ENCODE peak calls at places on chromosomes 13 and 19, in eight cellular contexts. One of them, this sample, is unnamed.

GRCh38 chr19:6772028-6772865 is at the start of gene VAV1:
- DNase-seq in tibial artery: peak; percentile 61
- DNase-seq in neural progenitor cell: no peak
- DNase-seq in CD8-positive, alpha-beta T cell: peak; percentile 89
- DNase-seq in aorta: peak; percentile 86
- DNase-seq in CD8-positive, alpha-beta memory T cell: peak; percentile 75
- DNase-seq in PC-9: no peak
- DNase-seq in cardiac muscle cell: no peak
- DNase-seq in this sample: no peak

GRCh38 chr13:74361274-74361673 is 227.1 kb upstream of the KLF12 start:
- DNase-seq in tibial artery: no peak
- DNase-seq in neural progenitor cell: no peak
- DNase-seq in CD8-positive, alpha-beta T cell: no peak
- DNase-seq in aorta: no peak
- DNase-seq in CD8-positive, alpha-beta memory T cell: no peak
- DNase-seq in PC-9: no peak
- DNase-seq in cardiac muscle cell: no peak
- DNase-seq in this sample: no peak

GRCh38 chr19:6047256-6047655 is 63.0 kb downstream of the RFX2 start:
- DNase-seq in tibial artery: no peak
- DNase-seq in neural progenitor cell: no peak
- DNase-seq in CD8-positive, alpha-beta T cell: no peak
- DNase-seq in aorta: peak; percentile 39
- DNase-seq in CD8-positive, alpha-beta memory T cell: no peak
- DNase-seq in PC-9: no peak
- DNase-seq in cardiac muscle cell: no peak
- DNase-seq in this sample: no peak

GRCh38 chr19:17560205-17560595 is 4.8 kb downstream of the COLGALT1 start:
- DNase-seq in tibial artery: no peak
- DNase-seq in neural progenitor cell: no peak
- DNase-seq in CD8-positive, alpha-beta T cell: no peak
- DNase-seq in aorta: peak; percentile 75
- DNase-seq in CD8-positive, alpha-beta memory T cell: no peak
- DNase-seq in PC-9: peak; percentile 60
- DNase-seq in cardiac muscle cell: peak; percentile 99
- DNase-seq in this sample: peak; percentile 46

GRCh38 chr19:18161691-18162039 is 8.7 kb downstream of the PIK3R2 start:
- DNase-seq in tibial artery: no peak
- DNase-seq in neural progenitor cell: no peak
- DNase-seq in CD8-positive, alpha-beta T cell: no peak
- DNase-seq in aorta: no peak
- DNase-seq in CD8-positive, alpha-beta memory T cell: no peak
- DNase-seq in PC-9: no peak
- DNase-seq in cardiac muscle cell: no peak
- DNase-seq in this sample: no peak

GRCh38 chr13:97043302-97043701 is 49.0 kb upstream of the OXGR1 start:
- DNase-seq in tibial artery: no peak
- DNase-seq in neural progenitor cell: no peak
- DNase-seq in CD8-positive, alpha-beta T cell: no peak
- DNase-seq in aorta: no peak
- DNase-seq in CD8-positive, alpha-beta memory T cell: no peak
- DNase-seq in PC-9: no peak
- DNase-seq in cardiac muscle cell: peak; percentile 85
- DNase-seq in this sample: no peak

GRCh38 chr13:40043759-40044158 is 388.3 kb downstream of the COG6 start:
- DNase-seq in tibial artery: no peak
- DNase-seq in neural progenitor cell: peak; percentile 4
- DNase-seq in CD8-positive, alpha-beta T cell: no peak
- DNase-seq in aorta: no peak
- DNase-seq in CD8-positive, alpha-beta memory T cell: no peak
- DNase-seq in PC-9: no peak
- DNase-seq in cardiac muscle cell: no peak
- DNase-seq in this sample: no peak

GRCh38 chr19:3108775-3109174 is 14.6 kb downstream of the GNA11 start:
- DNase-seq in tibial artery: peak; percentile 50
- DNase-seq in neural progenitor cell: peak; percentile 86
- DNase-seq in CD8-positive, alpha-beta T cell: peak; percentile 63
- DNase-seq in aorta: peak; percentile 76
- DNase-seq in CD8-positive, alpha-beta memory T cell: peak; percentile 58
- DNase-seq in PC-9: no peak
- DNase-seq in cardiac muscle cell: peak; percentile 68
- DNase-seq in this sample: peak; percentile 57

GRCh38 chr19:46288896-46289588 is 7.8 kb upstream of the HIF3A start:
- DNase-seq in tibial artery: peak; percentile 34
- DNase-seq in neural progenitor cell: no peak
- DNase-seq in CD8-positive, alpha-beta T cell: no peak
- DNase-seq in aorta: no peak
- DNase-seq in CD8-positive, alpha-beta memory T cell: no peak
- DNase-seq in PC-9: peak; percentile 93
- DNase-seq in cardiac muscle cell: peak; percentile 94
- DNase-seq in this sample: no peak
- H3K36me3 ChIP-seq in tibial artery: no peaks in the 10 kb centered on the region
- H3K36me3 ChIP-seq in neural progenitor cell: no peaks in the 10 kb centered on the region
- H3K36me3 ChIP-seq in CD8-positive, alpha-beta T cell: no peaks in the 10 kb centered on the region
- H3K36me3 ChIP-seq in aorta: no peaks in the 10 kb centered on the region
- H3K36me3 ChIP-seq in CD8-positive, alpha-beta memory T cell: no peaks in the 10 kb centered on the region
- H3K36me3 ChIP-seq in PC-9: no peaks in the 10 kb centered on the region
- H3K36me3 ChIP-seq in cardiac muscle cell: no peaks in the 10 kb centered on the region
- H3K36me3 ChIP-seq in this sample: no peaks in the 10 kb centered on the region

GRCh38 chr19:40084948-40085347 is 5.8 kb downstream of the ZNF780A start:
- DNase-seq in tibial artery: no peak
- DNase-seq in neural progenitor cell: no peak
- DNase-seq in CD8-positive, alpha-beta T cell: no peak
- DNase-seq in aorta: no peak
- DNase-seq in CD8-positive, alpha-beta memory T cell: no peak
- DNase-seq in PC-9: no peak
- DNase-seq in cardiac muscle cell: peak; percentile 18
- DNase-seq in this sample: no peak
- H3K36me3 ChIP-seq in tibial artery: peaks cover 51% of the 10 kb centered on the region
- H3K36me3 ChIP-seq in neural progenitor cell: peaks cover 22% of the 10 kb centered on the region
- H3K36me3 ChIP-seq in CD8-positive, alpha-beta T cell: peaks cover 28% of the 10 kb centered on the region
- H3K36me3 ChIP-seq in aorta: peaks cover 4% of the 10 kb centered on the region
- H3K36me3 ChIP-seq in CD8-positive, alpha-beta memory T cell: peaks cover 39% of the 10 kb centered on the region
- H3K36me3 ChIP-seq in PC-9: peaks cover 10% of the 10 kb centered on the region
- H3K36me3 ChIP-seq in cardiac muscle cell: peaks cover 22% of the 10 kb centered on the region
- H3K36me3 ChIP-seq in this sample: no peaks in the 10 kb centered on the region

DNA sequence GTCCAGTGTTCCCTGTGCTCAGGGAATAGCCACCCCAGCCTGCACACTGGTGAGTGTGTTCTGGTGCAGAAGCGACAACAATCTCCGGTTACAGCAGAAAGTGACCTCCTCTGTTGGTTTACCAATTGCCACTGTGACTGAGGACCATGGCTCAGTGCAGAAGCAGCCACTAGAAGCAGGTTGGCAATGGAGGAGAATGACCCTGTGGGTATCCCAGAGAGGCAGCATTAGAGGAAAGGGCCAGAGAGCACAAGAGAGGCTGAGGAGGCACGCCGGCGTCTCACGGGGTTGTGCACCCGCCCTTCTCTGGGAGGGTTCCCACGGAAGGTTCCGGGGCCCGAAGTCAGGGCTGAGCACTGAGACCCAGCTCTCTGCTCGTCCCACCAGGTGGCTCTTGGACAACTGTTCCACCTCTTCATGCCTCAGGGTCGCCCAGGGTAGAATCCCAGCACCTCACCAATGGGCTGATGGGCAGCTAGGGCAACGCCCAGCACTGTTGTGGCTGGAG is 14.0 kb downstream of the PROZ start:
- DNase-seq in tibial artery: no peak
- DNase-seq in neural progenitor cell: no peak
- DNase-seq in CD8-positive, alpha-beta T cell: no peak
- DNase-seq in aorta: no peak
- DNase-seq in CD8-positive, alpha-beta memory T cell: no peak
- DNase-seq in PC-9: no peak
- DNase-seq in cardiac muscle cell: no peak
- DNase-seq in this sample: no peak
- H3K36me3 ChIP-seq in tibial artery: peaks cover 89% of the 10 kb centered on the region
- H3K36me3 ChIP-seq in neural progenitor cell: peaks cover 2% of the 10 kb centered on the region
- H3K36me3 ChIP-seq in CD8-positive, alpha-beta T cell: peaks cover 3% of the 10 kb centered on the region
- H3K36me3 ChIP-seq in aorta: peaks cover 4% of the 10 kb centered on the region
- H3K36me3 ChIP-seq in CD8-positive, alpha-beta memory T cell: no peaks in the 10 kb centered on the region
- H3K36me3 ChIP-seq in PC-9: peaks cover 5% of the 10 kb centered on the region
- H3K36me3 ChIP-seq in cardiac muscle cell: peaks cover 9% of the 10 kb centered on the region
- H3K36me3 ChIP-seq in this sample: no peaks in the 10 kb centered on the region

DNA sequence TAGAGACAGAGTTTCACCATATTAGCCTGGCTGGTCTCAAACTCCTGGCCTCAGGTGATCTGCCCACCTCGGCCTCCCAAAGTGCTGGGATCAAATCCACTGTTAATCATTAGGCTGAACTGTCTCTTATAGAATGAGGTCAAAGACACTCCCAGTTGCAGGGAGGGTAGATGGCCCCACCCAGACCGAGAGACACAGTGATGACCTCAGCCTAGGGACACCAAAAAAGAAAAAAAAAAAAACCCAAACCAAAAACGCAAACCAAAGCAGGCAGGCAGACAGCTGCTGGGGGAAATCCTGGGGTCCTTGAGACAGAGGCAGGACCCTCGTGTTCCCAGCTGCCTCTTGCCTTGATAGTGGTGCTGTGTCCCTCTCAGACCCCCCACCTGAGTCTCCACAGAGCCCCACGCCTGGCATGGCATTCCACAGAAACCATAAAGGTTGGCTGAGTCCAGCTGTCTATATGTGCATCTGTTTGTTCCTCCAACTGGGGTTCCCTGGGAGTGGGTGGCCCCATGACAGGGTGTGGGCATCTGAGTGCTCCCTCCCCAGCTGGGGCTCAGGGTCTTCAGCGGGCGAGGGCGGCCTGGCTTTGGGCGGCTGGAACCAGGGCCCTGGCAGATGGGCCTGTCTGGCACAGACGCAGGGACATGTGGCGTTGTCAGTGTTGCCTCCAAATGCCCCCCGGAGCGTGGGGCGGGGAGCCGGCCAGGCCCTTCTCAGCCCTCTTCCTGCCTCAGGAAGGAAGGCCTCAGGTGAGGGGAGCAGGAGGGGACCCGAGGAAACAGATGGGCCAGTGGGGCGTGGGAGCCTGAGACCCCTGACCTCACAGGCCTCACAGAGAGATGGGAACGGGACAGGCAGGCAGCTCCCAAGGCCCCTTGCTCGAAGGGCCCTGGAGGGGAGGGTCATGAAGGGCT is 5.2 kb downstream of the DAND5 start:
- DNase-seq in tibial artery: no peak
- DNase-seq in neural progenitor cell: no peak
- DNase-seq in CD8-positive, alpha-beta T cell: no peak
- DNase-seq in aorta: no peak
- DNase-seq in CD8-positive, alpha-beta memory T cell: no peak
- DNase-seq in PC-9: no peak
- DNase-seq in cardiac muscle cell: no peak
- DNase-seq in this sample: no peak
- H3K36me3 ChIP-seq in tibial artery: no peaks in the 10 kb centered on the region
- H3K36me3 ChIP-seq in neural progenitor cell: no peaks in the 10 kb centered on the region
- H3K36me3 ChIP-seq in CD8-positive, alpha-beta T cell: no peaks in the 10 kb centered on the region
- H3K36me3 ChIP-seq in aorta: no peaks in the 10 kb centered on the region
- H3K36me3 ChIP-seq in CD8-positive, alpha-beta memory T cell: no peaks in the 10 kb centered on the region
- H3K36me3 ChIP-seq in PC-9: no peaks in the 10 kb centered on the region
- H3K36me3 ChIP-seq in cardiac muscle cell: no peaks in the 10 kb centered on the region
- H3K36me3 ChIP-seq in this sample: no peaks in the 10 kb centered on the region

DNA sequence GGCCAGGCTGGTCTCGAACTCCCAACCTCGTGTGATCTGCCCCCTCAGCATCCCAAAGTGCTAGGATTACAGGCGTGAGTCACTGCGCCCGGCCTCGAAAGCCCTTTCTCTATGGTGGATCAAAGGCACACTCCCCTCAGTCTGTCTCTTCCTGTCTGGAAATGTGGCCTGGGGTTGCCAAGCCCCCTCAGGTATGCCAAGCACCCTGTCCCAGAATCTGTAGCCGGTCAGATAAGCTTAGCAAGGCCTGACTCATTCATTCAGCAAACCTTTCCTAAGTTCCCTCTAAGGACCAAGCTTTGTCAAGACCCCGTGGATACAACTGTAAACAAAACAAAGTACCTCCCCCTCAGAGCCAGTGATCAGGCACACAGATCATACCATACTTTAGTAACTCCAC is 14.1 kb downstream of the NUCB1 start:
- DNase-seq in tibial artery: no peak
- DNase-seq in neural progenitor cell: no peak
- DNase-seq in CD8-positive, alpha-beta T cell: no peak
- DNase-seq in aorta: no peak
- DNase-seq in CD8-positive, alpha-beta memory T cell: no peak
- DNase-seq in PC-9: no peak
- DNase-seq in cardiac muscle cell: no peak
- DNase-seq in this sample: no peak
- H3K36me3 ChIP-seq in tibial artery: peaks cover 100% of the 10 kb centered on the region
- H3K36me3 ChIP-seq in neural progenitor cell: no peaks in the 10 kb centered on the region
- H3K36me3 ChIP-seq in CD8-positive, alpha-beta T cell: peaks cover 36% of the 10 kb centered on the region
- H3K36me3 ChIP-seq in aorta: peaks cover 6% of the 10 kb centered on the region
- H3K36me3 ChIP-seq in CD8-positive, alpha-beta memory T cell: peaks cover 45% of the 10 kb centered on the region
- H3K36me3 ChIP-seq in PC-9: peaks cover 18% of the 10 kb centered on the region
- H3K36me3 ChIP-seq in cardiac muscle cell: peaks cover 45% of the 10 kb centered on the region
- H3K36me3 ChIP-seq in this sample: no peaks in the 10 kb centered on the region

DNA sequence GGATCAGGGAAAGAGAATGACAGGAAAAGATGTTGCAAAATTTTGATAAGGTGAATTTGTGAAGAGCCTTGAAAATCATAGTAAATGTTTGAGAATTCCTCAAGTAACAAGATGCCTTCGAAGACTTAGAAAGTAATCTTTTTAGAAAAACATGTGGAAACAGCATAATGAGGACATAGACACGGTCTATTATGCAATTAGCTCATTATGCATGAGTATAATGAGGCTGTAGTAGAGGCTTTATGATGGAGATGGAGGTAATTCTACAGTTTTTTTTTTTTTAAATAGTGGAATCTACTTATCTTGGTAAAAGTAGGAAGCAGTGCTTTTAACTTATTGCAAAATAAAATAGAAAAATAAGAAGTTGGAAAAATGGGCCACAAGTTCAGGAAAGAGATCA is 1329.1 kb upstream of the SPRY2 start:
- DNase-seq in tibial artery: no peak
- DNase-seq in neural progenitor cell: no peak
- DNase-seq in CD8-positive, alpha-beta T cell: no peak
- DNase-seq in aorta: no peak
- DNase-seq in CD8-positive, alpha-beta memory T cell: no peak
- DNase-seq in PC-9: no peak
- DNase-seq in cardiac muscle cell: no peak
- DNase-seq in this sample: no peak
- H3K36me3 ChIP-seq in tibial artery: no peaks in the 10 kb centered on the region
- H3K36me3 ChIP-seq in neural progenitor cell: no peaks in the 10 kb centered on the region
- H3K36me3 ChIP-seq in CD8-positive, alpha-beta T cell: no peaks in the 10 kb centered on the region
- H3K36me3 ChIP-seq in aorta: no peaks in the 10 kb centered on the region
- H3K36me3 ChIP-seq in CD8-positive, alpha-beta memory T cell: no peaks in the 10 kb centered on the region
- H3K36me3 ChIP-seq in PC-9: no peaks in the 10 kb centered on the region
- H3K36me3 ChIP-seq in cardiac muscle cell: no peaks in the 10 kb centered on the region
- H3K36me3 ChIP-seq in this sample: no peaks in the 10 kb centered on the region

GRCh38 chr19:7930765-7931164 is 4.8 kb upstream of the CTXN1 start:
- DNase-seq in tibial artery: no peak
- DNase-seq in neural progenitor cell: no peak
- DNase-seq in CD8-positive, alpha-beta T cell: no peak
- DNase-seq in aorta: no peak
- DNase-seq in CD8-positive, alpha-beta memory T cell: no peak
- DNase-seq in PC-9: no peak
- DNase-seq in cardiac muscle cell: no peak
- DNase-seq in this sample: no peak
- H3K36me3 ChIP-seq in tibial artery: peaks cover 52% of the 10 kb centered on the region
- H3K36me3 ChIP-seq in neural progenitor cell: no peaks in the 10 kb centered on the region
- H3K36me3 ChIP-seq in CD8-positive, alpha-beta T cell: peaks cover 38% of the 10 kb centered on the region
- H3K36me3 ChIP-seq in aorta: peaks cover 14% of the 10 kb centered on the region
- H3K36me3 ChIP-seq in CD8-positive, alpha-beta memory T cell: peaks cover 14% of the 10 kb centered on the region
- H3K36me3 ChIP-seq in PC-9: peaks cover 20% of the 10 kb centered on the region
- H3K36me3 ChIP-seq in cardiac muscle cell: peaks cover 35% of the 10 kb centered on the region
- H3K36me3 ChIP-seq in this sample: no peaks in the 10 kb centered on the region

This sample was measured in uterus.